ENCODE peak calls at places on chromosomes 6 and 20, in five cellular contexts. S, T, Q, J and X are unnamed samples. For H3K27me3, the result is how much of the 10 kb centered on the place peaks cover.

GRCh38 chr6:123589317-123589716 is 47.4 kb downstream of the TRDN start:
- DNase-seq in S (no peak), T (no peak), Q (no peak), J (no peak), X (no peak)

GRCh38 chr6:150418825-150419594 is 50.2 kb downstream of the IYD start:
- DNase-seq in S (peak), T (peak), Q (peak), J (peak), X (peak)

GRCh38 chr6:88048556-88048955 is 915 bp downstream of the SPACA1 start:
- DNase-seq in S (no peak), T (no peak), Q (no peak), J (no peak), X (no peak)

GRCh38 chr6:169234634-169235033 is 19.0 kb downstream of the THBS2 start:
- DNase-seq in S (no peak), T (no peak), Q (no peak), J (no peak), X (no peak)

GRCh38 chr6:44805239-44805849 is 417.8 kb downstream of the CDC5L start:
- DNase-seq in S (no peak), T (no peak), Q (no peak), J (no peak), X (peak)

GRCh38 chr6:112683926-112684325 is 336.8 kb downstream of the RFPL4B start:
- DNase-seq in S (no peak), T (no peak), Q (peak), J (no peak), X (peak)

GRCh38 chr6:53172468-53172803 is 23.8 kb upstream of the GCM1 start:
- DNase-seq in S (no peak), T (no peak), Q (no peak), J (no peak), X (no peak)

GRCh38 chr6:39865011-39865888 is 69.0 kb downstream of the MOCS1 start:
- DNase-seq in S (peak), T (peak), Q (peak), J (peak), X (peak)

GRCh38 chr20:4101910-4102309 is 86.6 kb upstream of the RNF24 start:
- DNase-seq in S (no peak), T (no peak), Q (no peak), J (no peak), X (no peak)

GRCh38 chr6:169263374-169263773 is 9.7 kb upstream of the THBS2 start:
- DNase-seq in S (no peak), T (no peak), Q (no peak), J (no peak), X (no peak)

GRCh38 chr6:28525496-28526039 is at the start of gene GPX5:
- DNase-seq in S (peak), T (no peak), Q (peak), J (no peak), X (no peak)

GRCh38 chr20:8510808-8511207 is 378.7 kb downstream of the PLCB1 start:
- DNase-seq in S (no peak), T (no peak), Q (no peak), J (no peak), X (no peak)

GRCh38 chr20:24993337-24994185 is 1.0 kb upstream of the APMAP start:
- DNase-seq in S (no peak), T (no peak), Q (peak), J (no peak), X (peak)

GRCh38 chr6:93120154-93120742 is 299.1 kb downstream of the EPHA7 start:
- DNase-seq in S (peak), T (no peak), Q (no peak), J (no peak), X (no peak)

GRCh38 chr6:100388868-100389519 is 75.7 kb downstream of the SIM1 start:
- DNase-seq in S (no peak), T (no peak), Q (no peak), J (no peak), X (no peak)

GRCh38 chr6:100392423-100392822 is 72.3 kb downstream of the SIM1 start:
- DNase-seq in S (no peak), T (no peak), Q (no peak), J (no peak), X (no peak)

DNA sequence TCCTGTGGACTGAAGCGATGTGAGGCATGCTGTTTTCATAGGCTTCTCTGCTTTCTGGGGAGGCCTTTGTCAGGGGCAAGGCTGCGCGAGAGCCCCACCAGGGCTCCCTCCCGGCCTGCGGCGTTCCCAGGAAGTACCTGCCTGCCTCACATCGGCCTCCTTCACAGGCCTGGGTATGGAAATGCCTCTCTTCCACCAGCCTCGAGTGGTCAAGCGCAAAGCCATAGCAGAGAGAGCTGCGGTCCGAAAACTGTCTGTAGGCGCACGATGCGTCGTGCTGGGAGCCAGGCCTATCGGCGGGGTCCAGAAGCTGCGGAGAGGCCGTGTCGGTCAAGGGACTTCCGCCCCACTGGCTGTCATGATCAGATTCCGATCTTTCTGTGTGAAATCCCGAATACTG is 71.2 kb downstream of the SIM1 start:
- DNase-seq in S (no peak), T (no peak), Q (no peak), J (no peak), X (no peak)
- H3K4ac ChIP-seq in S (no peak), T (no peak), Q (no peak), J (no peak), X (no peak)

GRCh38 chr6:159623156-159623555 is 69.9 kb downstream of the SOD2 start:
- DNase-seq in S (no peak), T (no peak), Q (no peak), J (no peak), X (no peak)
- H3K27me3 ChIP-seq in S (under half), T (under half), Q (under half), J (under half), X (under half)

GRCh38 chr6:167664678-167665445 is 161.8 kb upstream of the AFDN start:
- DNase-seq in S (no peak), T (no peak), Q (no peak), J (no peak), X (no peak)

GRCh38 chr6:167668019-167668753 is 158.5 kb upstream of the AFDN start:
- DNase-seq in S (no peak), T (no peak), Q (peak), J (no peak), X (no peak)

GRCh38 chr6:167665698-167666380 is 160.9 kb upstream of the AFDN start:
- DNase-seq in S (no peak), T (no peak), Q (no peak), J (no peak), X (no peak)

GRCh38 chr6:167667204-167668018 is 159.3 kb upstream of the AFDN start:
- DNase-seq in S (no peak), T (no peak), Q (no peak), J (no peak), X (no peak)

GRCh38 chr6:167666571-167667203 is 160.0 kb upstream of the AFDN start:
- DNase-seq in S (no peak), T (no peak), Q (no peak), J (no peak), X (no peak)
- H3K4ac ChIP-seq in S (no peak), T (no peak), Q (no peak), J (no peak), X (no peak)

DNA sequence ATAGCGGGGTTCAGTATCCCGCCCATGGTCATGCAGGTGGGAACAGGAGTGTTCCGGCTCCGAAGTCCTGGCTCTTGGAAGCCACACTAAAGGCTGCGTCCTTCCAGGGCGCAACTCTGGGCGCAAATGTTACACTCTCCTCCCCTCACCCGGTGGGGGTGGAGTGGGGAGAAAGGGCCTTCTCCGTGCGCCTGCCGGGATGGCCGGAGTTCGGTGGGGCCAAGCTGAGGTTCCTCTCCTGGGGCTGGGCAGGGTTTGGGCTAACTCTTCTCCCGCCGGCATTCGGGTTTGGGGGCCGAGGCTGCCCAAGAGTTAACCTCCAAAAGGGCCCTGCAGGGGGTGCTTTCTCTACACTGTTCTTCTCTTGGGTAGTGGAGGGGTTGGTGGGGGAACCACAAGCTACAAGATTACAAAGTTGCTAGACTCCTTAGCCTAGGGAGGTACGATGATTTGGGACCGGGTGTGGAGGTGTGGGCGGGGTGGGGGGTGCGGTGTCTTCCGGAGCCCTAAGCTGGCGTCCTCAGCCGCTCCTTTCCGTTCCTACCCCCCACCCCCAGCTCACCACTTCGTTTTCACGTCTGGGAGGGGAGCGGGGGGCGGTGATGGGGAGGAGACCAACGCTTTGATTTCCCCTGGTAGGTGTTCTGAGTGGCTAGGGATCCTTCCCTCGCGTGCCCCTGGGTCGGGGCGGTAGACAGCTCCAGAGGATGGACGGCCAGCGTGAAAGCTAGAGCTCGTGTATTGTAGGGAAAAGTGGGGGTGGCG is 12.3 kb downstream of the NRN1 start:
- DNase-seq in S (peak), T (peak), Q (no peak), J (no peak), X (no peak)
- H3K27me3 ChIP-seq in S (under half), T (half or more), Q (half or more), J (half or more), X (half or more)

GRCh38 chr6:19983374-19983773 is 146.2 kb downstream of the ID4 start:
- DNase-seq in S (no peak), T (no peak), Q (no peak), J (no peak), X (no peak)

DNA sequence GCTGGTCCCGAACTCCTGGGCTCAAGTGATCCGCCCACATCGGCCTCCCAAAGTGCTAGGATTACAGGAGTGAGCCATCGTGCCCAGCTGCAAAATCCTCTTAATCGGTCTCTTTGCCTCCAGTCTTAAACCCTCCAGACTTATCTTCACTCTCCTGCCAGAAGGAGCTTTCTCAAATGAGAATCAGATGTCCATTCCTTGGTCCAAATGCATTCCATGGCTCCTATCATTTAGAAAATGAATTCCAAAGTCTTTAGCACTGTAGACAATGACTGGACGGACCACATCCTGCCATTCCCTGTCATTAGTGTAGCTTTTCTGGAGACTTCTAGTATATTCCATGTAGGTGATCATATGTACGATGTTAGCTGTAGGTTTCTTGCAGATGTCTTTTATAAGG is 141.9 kb downstream of the ID4 start:
- DNase-seq in S (no peak), T (no peak), Q (no peak), J (no peak), X (no peak)
- H3K4ac ChIP-seq in S (no peak), T (no peak), Q (no peak), J (no peak), X (no peak)

GRCh38 chr6:99617131-99617530 is 10.5 kb downstream of the PRDM13 start:
- DNase-seq in S (no peak), T (no peak), Q (no peak), J (no peak), X (no peak)
- H3K27me3 ChIP-seq in S (half or more), T (half or more), Q (half or more), J (half or more), X (half or more)

GRCh38 chr6:61835214-61835613 is 450.8 kb downstream of the KHDRBS2 start:
- DNase-seq in S (no peak), T (no peak), Q (no peak), J (no peak), X (no peak)

DNA sequence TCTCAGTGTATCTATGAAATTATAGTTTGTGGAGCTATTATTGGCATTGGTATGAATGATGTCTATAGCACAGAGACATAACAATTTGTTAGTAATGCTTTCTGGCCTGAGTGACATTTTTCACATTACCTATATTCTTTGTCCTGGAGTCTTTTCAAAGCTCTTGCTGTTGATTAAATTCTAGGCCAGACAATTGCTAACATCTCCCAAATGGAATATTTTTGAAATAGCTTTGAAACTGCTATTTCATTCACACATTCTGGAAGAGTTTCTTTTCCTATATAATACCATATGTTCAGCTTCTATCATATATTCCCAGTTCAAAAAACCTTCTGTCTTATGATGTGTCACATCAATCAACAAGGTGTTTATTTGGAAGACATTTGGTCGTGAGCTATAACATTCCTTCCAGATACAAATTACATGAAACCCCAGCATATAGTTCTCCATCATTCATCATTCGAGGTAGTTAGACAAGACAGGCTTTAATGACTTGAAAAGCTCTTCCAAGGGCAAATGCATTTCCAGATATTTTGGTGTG is 452.8 kb downstream of the KHDRBS2 start:
- DNase-seq in S (no peak), T (no peak), Q (no peak), J (no peak), X (no peak)
- H3K4ac ChIP-seq in S (no peak), T (no peak), Q (no peak), J (no peak), X (no peak)

GRCh38 chr20:63015665-63016361 is 9.0 kb upstream of the BHLHE23 start:
- DNase-seq in S (no peak), T (no peak), Q (no peak), J (no peak), X (no peak)
- H3K27me3 ChIP-seq in S (under half), T (under half), Q (half or more), J (under half), X (half or more)

DNA sequence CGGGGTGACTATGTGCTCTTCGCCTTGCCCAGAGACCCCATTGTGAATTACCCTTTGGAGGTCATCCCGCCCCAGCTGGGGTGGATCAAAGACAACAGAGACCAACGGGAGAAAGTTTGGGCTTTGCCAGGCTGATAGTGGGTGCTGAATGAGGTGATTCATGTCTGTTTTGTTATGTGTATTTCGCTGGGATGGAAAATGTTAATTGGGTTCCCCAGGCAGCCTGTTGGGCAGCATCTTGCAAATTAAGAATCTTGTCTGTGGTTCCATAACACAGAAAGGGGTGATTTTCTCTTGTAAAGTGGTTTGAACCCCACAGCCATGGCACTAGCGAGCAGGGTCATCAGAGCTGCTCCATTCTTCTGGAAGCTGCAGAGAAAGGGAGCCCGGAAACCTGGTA is 63.1 kb upstream of the UNC93A start:
- DNase-seq in S (peak), T (peak), Q (no peak), J (peak), X (no peak)
- H3K4ac ChIP-seq in S (peak), T (no peak), Q (no peak), J (no peak), X (no peak)

DNA sequence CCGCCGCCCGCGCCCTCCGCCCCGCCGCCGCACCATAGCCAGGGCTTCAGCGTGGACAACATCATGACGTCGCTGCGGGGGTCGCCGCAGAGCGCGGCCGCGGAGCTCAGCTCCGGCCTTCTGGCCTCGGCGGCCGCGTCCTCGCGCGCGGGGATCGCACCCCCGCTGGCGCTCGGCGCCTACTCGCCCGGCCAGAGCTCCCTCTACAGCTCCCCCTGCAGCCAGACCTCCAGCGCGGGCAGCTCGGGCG is 1.5 kb downstream of the FOXC1 start:
- DNase-seq in S (no peak), T (no peak), Q (no peak), J (no peak), X (peak)
- H3K27me3 ChIP-seq in S (under half), T (half or more), Q (under half), J (half or more), X (under half)